ENCODE peak calls at places on chromosomes 3 and 15, in eight cellular contexts. One of them, this sample, is unnamed.

GRCh38 chr3:178439504-178439903 is 96.7 kb upstream of the KCNMB2 start:
- DNase-seq in stimulated activated CD4-positive, alpha-beta T cell treated with anti-CD3 and anti-CD28 coated beads, Interleukin-12 subunit alpha, Interleukin-12 subunit beta, amount 100 ng/mL, for 48 hours: no peak
- DNase-seq in NCI-H1694: no peak
- DNase-seq in cerebellum: no peak
- DNase-seq in D341Med: no peak
- DNase-seq in NCI-H2081: peak; percentile 71
- DNase-seq in left ventricle myocardium superior: no peak
- DNase-seq in mesothelial cell of epicardium: no peak
- DNase-seq in this sample: no peak

GRCh38 chr3:193674714-193675113 is 81.7 kb downstream of the OPA1 start:
- DNase-seq in stimulated activated CD4-positive, alpha-beta T cell treated with anti-CD3 and anti-CD28 coated beads, Interleukin-12 subunit alpha, Interleukin-12 subunit beta, amount 100 ng/mL, for 48 hours: no peak
- DNase-seq in NCI-H1694: no peak
- DNase-seq in cerebellum: no peak
- DNase-seq in D341Med: no peak
- DNase-seq in NCI-H2081: no peak
- DNase-seq in left ventricle myocardium superior: no peak
- DNase-seq in mesothelial cell of epicardium: no peak
- DNase-seq in this sample: no peak

GRCh38 chr15:77988386-77989301 is 88.9 kb downstream of the TBC1D2B start:
- DNase-seq in stimulated activated CD4-positive, alpha-beta T cell treated with anti-CD3 and anti-CD28 coated beads, Interleukin-12 subunit alpha, Interleukin-12 subunit beta, amount 100 ng/mL, for 48 hours: no peak
- DNase-seq in NCI-H1694: no peak
- DNase-seq in cerebellum: no peak
- DNase-seq in D341Med: no peak
- DNase-seq in NCI-H2081: no peak
- DNase-seq in left ventricle myocardium superior: no peak
- DNase-seq in mesothelial cell of epicardium: no peak
- DNase-seq in this sample: no peak

GRCh38 chr15:50744601-50745000 is 20.9 kb downstream of the SPPL2A start:
- DNase-seq in stimulated activated CD4-positive, alpha-beta T cell treated with anti-CD3 and anti-CD28 coated beads, Interleukin-12 subunit alpha, Interleukin-12 subunit beta, amount 100 ng/mL, for 48 hours: no peak
- DNase-seq in NCI-H1694: no peak
- DNase-seq in cerebellum: no peak
- DNase-seq in D341Med: no peak
- DNase-seq in NCI-H2081: no peak
- DNase-seq in left ventricle myocardium superior: no peak
- DNase-seq in mesothelial cell of epicardium: no peak
- DNase-seq in this sample: no peak

GRCh38 chr15:85381850-85382751 is 1.7 kb downstream of the AKAP13 start:
- DNase-seq in stimulated activated CD4-positive, alpha-beta T cell treated with anti-CD3 and anti-CD28 coated beads, Interleukin-12 subunit alpha, Interleukin-12 subunit beta, amount 100 ng/mL, for 48 hours: no peak
- DNase-seq in NCI-H1694: no peak
- DNase-seq in cerebellum: no peak
- DNase-seq in D341Med: no peak
- DNase-seq in NCI-H2081: no peak
- DNase-seq in left ventricle myocardium superior: no peak
- DNase-seq in mesothelial cell of epicardium: no peak
- DNase-seq in this sample: no peak

GRCh38 chr3:195395208-195395816 is 47.5 kb downstream of the ACAP2 start:
- DNase-seq in stimulated activated CD4-positive, alpha-beta T cell treated with anti-CD3 and anti-CD28 coated beads, Interleukin-12 subunit alpha, Interleukin-12 subunit beta, amount 100 ng/mL, for 48 hours: no peak
- DNase-seq in NCI-H1694: no peak
- DNase-seq in cerebellum: no peak
- DNase-seq in D341Med: no peak
- DNase-seq in NCI-H2081: no peak
- DNase-seq in left ventricle myocardium superior: no peak
- DNase-seq in mesothelial cell of epicardium: no peak
- DNase-seq in this sample: no peak

GRCh38 chr3:10981961-10982360 is 10.6 kb upstream of the SLC6A1 start:
- DNase-seq in stimulated activated CD4-positive, alpha-beta T cell treated with anti-CD3 and anti-CD28 coated beads, Interleukin-12 subunit alpha, Interleukin-12 subunit beta, amount 100 ng/mL, for 48 hours: no peak
- DNase-seq in NCI-H1694: no peak
- DNase-seq in cerebellum: no peak
- DNase-seq in D341Med: no peak
- DNase-seq in NCI-H2081: no peak
- DNase-seq in left ventricle myocardium superior: no peak
- DNase-seq in mesothelial cell of epicardium: no peak
- DNase-seq in this sample: no peak

GRCh38 chr15:85406916-85407315 is 26.5 kb downstream of the AKAP13 start:
- DNase-seq in stimulated activated CD4-positive, alpha-beta T cell treated with anti-CD3 and anti-CD28 coated beads, Interleukin-12 subunit alpha, Interleukin-12 subunit beta, amount 100 ng/mL, for 48 hours: no peak
- DNase-seq in NCI-H1694: no peak
- DNase-seq in cerebellum: no peak
- DNase-seq in D341Med: no peak
- DNase-seq in NCI-H2081: no peak
- DNase-seq in left ventricle myocardium superior: no peak
- DNase-seq in mesothelial cell of epicardium: no peak
- DNase-seq in this sample: no peak

GRCh38 chr15:85412956-85413854 is 32.8 kb downstream of the AKAP13 start:
- DNase-seq in stimulated activated CD4-positive, alpha-beta T cell treated with anti-CD3 and anti-CD28 coated beads, Interleukin-12 subunit alpha, Interleukin-12 subunit beta, amount 100 ng/mL, for 48 hours: peak; percentile 60
- DNase-seq in NCI-H1694: no peak
- DNase-seq in cerebellum: no peak
- DNase-seq in D341Med: no peak
- DNase-seq in NCI-H2081: peak; percentile 40
- DNase-seq in left ventricle myocardium superior: peak; percentile 43
- DNase-seq in mesothelial cell of epicardium: no peak
- DNase-seq in this sample: no peak

GRCh38 chr15:31207246-31207645 is 105.7 kb upstream of the TRPM1 start:
- DNase-seq in stimulated activated CD4-positive, alpha-beta T cell treated with anti-CD3 and anti-CD28 coated beads, Interleukin-12 subunit alpha, Interleukin-12 subunit beta, amount 100 ng/mL, for 48 hours: no peak
- DNase-seq in NCI-H1694: no peak
- DNase-seq in cerebellum: no peak
- DNase-seq in D341Med: no peak
- DNase-seq in NCI-H2081: no peak
- DNase-seq in left ventricle myocardium superior: no peak
- DNase-seq in mesothelial cell of epicardium: peak; percentile 3
- DNase-seq in this sample: no peak

GRCh38 chr15:90249123-90249863 is at the start of gene TTLL13:
- DNase-seq in stimulated activated CD4-positive, alpha-beta T cell treated with anti-CD3 and anti-CD28 coated beads, Interleukin-12 subunit alpha, Interleukin-12 subunit beta, amount 100 ng/mL, for 48 hours: peak; percentile 85
- DNase-seq in NCI-H1694: no peak
- DNase-seq in cerebellum: peak; percentile 96
- DNase-seq in D341Med: peak; percentile 93
- DNase-seq in NCI-H2081: peak; percentile 89
- DNase-seq in left ventricle myocardium superior: peak; percentile 98
- DNase-seq in mesothelial cell of epicardium: peak; percentile 98
- DNase-seq in this sample: peak; percentile 95

GRCh38 chr3:159669753-159670152 is 318.9 kb upstream of the IL12A start:
- DNase-seq in stimulated activated CD4-positive, alpha-beta T cell treated with anti-CD3 and anti-CD28 coated beads, Interleukin-12 subunit alpha, Interleukin-12 subunit beta, amount 100 ng/mL, for 48 hours: no peak
- DNase-seq in NCI-H1694: no peak
- DNase-seq in cerebellum: no peak
- DNase-seq in D341Med: no peak
- DNase-seq in NCI-H2081: no peak
- DNase-seq in left ventricle myocardium superior: no peak
- DNase-seq in mesothelial cell of epicardium: peak; percentile 42
- DNase-seq in this sample: no peak

GRCh38 chr3:142785996-142786395 is 62.2 kb downstream of the TRPC1 start:
- DNase-seq in stimulated activated CD4-positive, alpha-beta T cell treated with anti-CD3 and anti-CD28 coated beads, Interleukin-12 subunit alpha, Interleukin-12 subunit beta, amount 100 ng/mL, for 48 hours: no peak
- DNase-seq in NCI-H1694: no peak
- DNase-seq in cerebellum: no peak
- DNase-seq in D341Med: no peak
- DNase-seq in NCI-H2081: no peak
- DNase-seq in left ventricle myocardium superior: no peak
- DNase-seq in mesothelial cell of epicardium: no peak
- DNase-seq in this sample: no peak

GRCh38 chr3:178097576-178097975 is 438.7 kb upstream of the KCNMB2 start:
- DNase-seq in stimulated activated CD4-positive, alpha-beta T cell treated with anti-CD3 and anti-CD28 coated beads, Interleukin-12 subunit alpha, Interleukin-12 subunit beta, amount 100 ng/mL, for 48 hours: no peak
- DNase-seq in NCI-H1694: no peak
- DNase-seq in cerebellum: peak; percentile 58
- DNase-seq in D341Med: no peak
- DNase-seq in NCI-H2081: no peak
- DNase-seq in left ventricle myocardium superior: no peak
- DNase-seq in mesothelial cell of epicardium: no peak
- DNase-seq in this sample: no peak

GRCh38 chr15:99267957-99268356 is 16.7 kb downstream of the LRRC28 start:
- DNase-seq in stimulated activated CD4-positive, alpha-beta T cell treated with anti-CD3 and anti-CD28 coated beads, Interleukin-12 subunit alpha, Interleukin-12 subunit beta, amount 100 ng/mL, for 48 hours: no peak
- DNase-seq in NCI-H1694: no peak
- DNase-seq in cerebellum: no peak
- DNase-seq in D341Med: no peak
- DNase-seq in NCI-H2081: no peak
- DNase-seq in left ventricle myocardium superior: no peak
- DNase-seq in mesothelial cell of epicardium: no peak
- DNase-seq in this sample: no peak

GRCh38 chr15:89740137-89740536 is 10.9 kb downstream of the MESP1 start:
- DNase-seq in stimulated activated CD4-positive, alpha-beta T cell treated with anti-CD3 and anti-CD28 coated beads, Interleukin-12 subunit alpha, Interleukin-12 subunit beta, amount 100 ng/mL, for 48 hours: peak; percentile 26
- DNase-seq in NCI-H1694: peak; percentile 70
- DNase-seq in cerebellum: peak; percentile 82
- DNase-seq in D341Med: peak; percentile 79
- DNase-seq in NCI-H2081: peak; percentile 81
- DNase-seq in left ventricle myocardium superior: no peak
- DNase-seq in mesothelial cell of epicardium: peak; percentile 69
- DNase-seq in this sample: peak; percentile 82

GRCh38 chr15:27706300-27706699 is 392.8 kb downstream of the OCA2 start:
- DNase-seq in stimulated activated CD4-positive, alpha-beta T cell treated with anti-CD3 and anti-CD28 coated beads, Interleukin-12 subunit alpha, Interleukin-12 subunit beta, amount 100 ng/mL, for 48 hours: no peak
- DNase-seq in NCI-H1694: no peak
- DNase-seq in cerebellum: no peak
- DNase-seq in D341Med: no peak
- DNase-seq in NCI-H2081: peak; percentile 75
- DNase-seq in left ventricle myocardium superior: no peak
- DNase-seq in mesothelial cell of epicardium: no peak
- DNase-seq in this sample: no peak

GRCh38 chr3:43288366-43288765 is 2.0 kb downstream of the SNRK start:
- DNase-seq in stimulated activated CD4-positive, alpha-beta T cell treated with anti-CD3 and anti-CD28 coated beads, Interleukin-12 subunit alpha, Interleukin-12 subunit beta, amount 100 ng/mL, for 48 hours: no peak
- DNase-seq in NCI-H1694: no peak
- DNase-seq in cerebellum: no peak
- DNase-seq in D341Med: no peak
- DNase-seq in NCI-H2081: no peak
- DNase-seq in left ventricle myocardium superior: no peak
- DNase-seq in mesothelial cell of epicardium: no peak
- DNase-seq in this sample: no peak

GRCh38 chr3:66812126-66812525 is 186.0 kb upstream of the KBTBD8 start:
- DNase-seq in stimulated activated CD4-positive, alpha-beta T cell treated with anti-CD3 and anti-CD28 coated beads, Interleukin-12 subunit alpha, Interleukin-12 subunit beta, amount 100 ng/mL, for 48 hours: no peak
- DNase-seq in NCI-H1694: no peak
- DNase-seq in cerebellum: no peak
- DNase-seq in D341Med: no peak
- DNase-seq in NCI-H2081: no peak
- DNase-seq in left ventricle myocardium superior: no peak
- DNase-seq in mesothelial cell of epicardium: no peak
- DNase-seq in this sample: no peak

GRCh38 chr3:89571707-89572106 is 464.3 kb downstream of the EPHA3 start:
- DNase-seq in stimulated activated CD4-positive, alpha-beta T cell treated with anti-CD3 and anti-CD28 coated beads, Interleukin-12 subunit alpha, Interleukin-12 subunit beta, amount 100 ng/mL, for 48 hours: no peak
- DNase-seq in NCI-H1694: peak; percentile 32
- DNase-seq in cerebellum: no peak
- DNase-seq in D341Med: no peak
- DNase-seq in NCI-H2081: peak; percentile 4
- DNase-seq in left ventricle myocardium superior: peak; percentile 51
- DNase-seq in mesothelial cell of epicardium: no peak
- DNase-seq in this sample: no peak